ENCODE peak calls at places on chromosomes 5 and 9, in seven cellular contexts. One of them, this sample, is unnamed.
A peak's percentile ranks its signal among the peaks of the same experiment; 100 is the strongest.

GRCh38 chr5:14983666-14984441 is 112.3 kb upstream of the ANKH start:
- DNase-seq in lower lobe of right lung: no peak
- DNase-seq in cardiac muscle cell: no peak
- DNase-seq in spleen: no peak
- DNase-seq in tibial artery: no peak
- DNase-seq in psoas muscle: no peak
- DNase-seq in choroid plexus epithelial cell: no peak
- DNase-seq in this sample: no peak

GRCh38 chr9:20276762-20277161 is 345.5 kb downstream of the MLLT3 start:
- DNase-seq in choroid plexus epithelial cell: no peak
- DNase-seq in cardiac muscle cell: no peak
- DNase-seq in psoas muscle: no peak
- DNase-seq in spleen: no peak
- DNase-seq in tibial artery: no peak
- DNase-seq in lower lobe of right lung: no peak
- DNase-seq in this sample: no peak

GRCh38 chr5:137209232-137209810 is 289.8 kb downstream of the SPOCK1 start:
- DNase-seq in spleen: no peak
- DNase-seq in lower lobe of right lung: no peak
- DNase-seq in choroid plexus epithelial cell: no peak
- DNase-seq in psoas muscle: no peak
- DNase-seq in cardiac muscle cell: no peak
- DNase-seq in tibial artery: no peak
- DNase-seq in this sample: no peak

GRCh38 chr5:113246371-113246870 is 188.4 kb downstream of the TSSK1B start:
- DNase-seq in tibial artery: no peak
- DNase-seq in cardiac muscle cell: no peak
- DNase-seq in psoas muscle: no peak
- DNase-seq in lower lobe of right lung: no peak
- DNase-seq in choroid plexus epithelial cell: peak; percentile 69
- DNase-seq in spleen: no peak
- DNase-seq in this sample: no peak

GRCh38 chr9:18973348-18973747 is 59.7 kb downstream of the SAXO1 start:
- DNase-seq in spleen: no peak
- DNase-seq in lower lobe of right lung: no peak
- DNase-seq in choroid plexus epithelial cell: no peak
- DNase-seq in cardiac muscle cell: no peak
- DNase-seq in psoas muscle: no peak
- DNase-seq in tibial artery: no peak
- DNase-seq in this sample: no peak

GRCh38 chr5:127338501-127338900 is 47.9 kb downstream of the MEGF10 start:
- DNase-seq in choroid plexus epithelial cell: no peak
- DNase-seq in tibial artery: no peak
- DNase-seq in psoas muscle: no peak
- DNase-seq in lower lobe of right lung: no peak
- DNase-seq in cardiac muscle cell: no peak
- DNase-seq in spleen: no peak
- DNase-seq in this sample: no peak

GRCh38 chr5:76689321-76690026 is 26.5 kb upstream of the F2R start:
- DNase-seq in spleen: no peak
- DNase-seq in choroid plexus epithelial cell: peak; percentile 93
- DNase-seq in lower lobe of right lung: no peak
- DNase-seq in tibial artery: no peak
- DNase-seq in psoas muscle: no peak
- DNase-seq in cardiac muscle cell: no peak
- DNase-seq in this sample: no peak

GRCh38 chr5:124514966-124515365 is 231.5 kb downstream of the ZNF608 start:
- DNase-seq in spleen: no peak
- DNase-seq in psoas muscle: no peak
- DNase-seq in choroid plexus epithelial cell: no peak
- DNase-seq in tibial artery: no peak
- DNase-seq in cardiac muscle cell: no peak
- DNase-seq in lower lobe of right lung: no peak
- DNase-seq in this sample: no peak

GRCh38 chr5:95936812-95937397 is 24.7 kb downstream of the ELL2 start:
- DNase-seq in tibial artery: no peak
- DNase-seq in choroid plexus epithelial cell: no peak
- DNase-seq in lower lobe of right lung: no peak
- DNase-seq in cardiac muscle cell: no peak
- DNase-seq in spleen: no peak
- DNase-seq in psoas muscle: no peak
- DNase-seq in this sample: no peak

GRCh38 chr9:91131433-91131839 is 230.3 kb downstream of the AUH start:
- DNase-seq in lower lobe of right lung: no peak
- DNase-seq in spleen: no peak
- DNase-seq in cardiac muscle cell: no peak
- DNase-seq in tibial artery: no peak
- DNase-seq in psoas muscle: peak; percentile 59
- DNase-seq in choroid plexus epithelial cell: peak; percentile 96
- DNase-seq in this sample: no peak

GRCh38 chr5:132221781-132222648 is 5.6 kb downstream of the P4HA2 start:
- DNase-seq in spleen: peak; percentile 41
- DNase-seq in lower lobe of right lung: no peak
- DNase-seq in choroid plexus epithelial cell: peak; percentile 84
- DNase-seq in tibial artery: peak; percentile 90
- DNase-seq in cardiac muscle cell: no peak
- DNase-seq in psoas muscle: peak; percentile 67
- DNase-seq in this sample: no peak

GRCh38 chr5:14405706-14406553 is 175.7 kb upstream of the OTULINL start:
- DNase-seq in psoas muscle: no peak
- DNase-seq in cardiac muscle cell: no peak
- DNase-seq in choroid plexus epithelial cell: no peak
- DNase-seq in tibial artery: no peak
- DNase-seq in lower lobe of right lung: no peak
- DNase-seq in spleen: no peak
- DNase-seq in this sample: no peak

GRCh38 chr5:67315802-67316103 is 119.2 kb upstream of the CD180 start:
- DNase-seq in spleen: no peak
- DNase-seq in choroid plexus epithelial cell: no peak
- DNase-seq in lower lobe of right lung: no peak
- DNase-seq in cardiac muscle cell: no peak
- DNase-seq in tibial artery: no peak
- DNase-seq in psoas muscle: no peak
- DNase-seq in this sample: no peak

GRCh38 chr5:65611524-65611923 is 12.6 kb downstream of the TRIM23 start:
- DNase-seq in lower lobe of right lung: no peak
- DNase-seq in cardiac muscle cell: no peak
- DNase-seq in psoas muscle: no peak
- DNase-seq in choroid plexus epithelial cell: peak; percentile 67
- DNase-seq in spleen: no peak
- DNase-seq in tibial artery: no peak
- DNase-seq in this sample: no peak

GRCh38 chr9:69168709-69169217 is 5.3 kb upstream of the TJP2 start:
- DNase-seq in spleen: peak; percentile 76
- DNase-seq in lower lobe of right lung: no peak
- DNase-seq in choroid plexus epithelial cell: peak; percentile 82
- DNase-seq in cardiac muscle cell: no peak
- DNase-seq in tibial artery: no peak
- DNase-seq in psoas muscle: no peak
- DNase-seq in this sample: no peak

GRCh38 chr5:145982572-145983314 is 46.4 kb downstream of the SH3RF2 start:
- DNase-seq in cardiac muscle cell: no peak
- DNase-seq in tibial artery: no peak
- DNase-seq in lower lobe of right lung: no peak
- DNase-seq in psoas muscle: no peak
- DNase-seq in choroid plexus epithelial cell: peak; percentile 45
- DNase-seq in spleen: no peak
- DNase-seq in this sample: no peak

GRCh38 chr5:145979270-145980223 is 43.2 kb downstream of the SH3RF2 start:
- DNase-seq in tibial artery: no peak
- DNase-seq in choroid plexus epithelial cell: no peak
- DNase-seq in spleen: no peak
- DNase-seq in psoas muscle: no peak
- DNase-seq in lower lobe of right lung: no peak
- DNase-seq in cardiac muscle cell: peak; percentile 72
- DNase-seq in this sample: no peak

GRCh38 chr5:145980257-145980656 is 43.9 kb downstream of the SH3RF2 start:
- DNase-seq in tibial artery: no peak
- DNase-seq in cardiac muscle cell: no peak
- DNase-seq in lower lobe of right lung: no peak
- DNase-seq in psoas muscle: no peak
- DNase-seq in choroid plexus epithelial cell: no peak
- DNase-seq in spleen: no peak
- DNase-seq in this sample: no peak

GRCh38 chr5:145981612-145982571 is 45.5 kb downstream of the SH3RF2 start:
- DNase-seq in choroid plexus epithelial cell: no peak
- DNase-seq in lower lobe of right lung: peak; percentile 55
- DNase-seq in spleen: no peak
- DNase-seq in tibial artery: no peak
- DNase-seq in psoas muscle: no peak
- DNase-seq in cardiac muscle cell: no peak
- DNase-seq in this sample: no peak

DNA sequence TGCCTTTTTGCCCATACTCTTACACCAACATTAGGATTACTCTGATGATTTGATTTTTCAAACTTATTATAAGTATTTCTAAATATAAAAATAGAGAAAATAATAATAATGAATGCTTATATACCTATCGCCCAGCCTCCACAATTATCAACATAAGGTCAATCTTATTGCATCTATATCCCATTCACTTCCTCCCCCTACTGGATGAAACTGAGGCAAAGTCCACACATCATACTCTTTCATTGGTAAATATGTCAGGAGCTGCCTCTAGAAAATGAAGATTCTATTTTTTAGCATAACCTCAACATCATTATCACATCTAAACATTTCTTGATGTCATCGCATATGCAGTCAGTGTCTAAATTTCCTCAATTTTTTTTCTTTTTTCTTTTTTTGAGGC is 44.3 kb downstream of the SH3RF2 start:
- DNase-seq in psoas muscle: no peak
- DNase-seq in cardiac muscle cell: no peak
- DNase-seq in tibial artery: no peak
- DNase-seq in spleen: no peak
- DNase-seq in choroid plexus epithelial cell: peak; percentile 29
- DNase-seq in lower lobe of right lung: no peak
- DNase-seq in this sample: no peak
- TF ChIP-seq CTCF in psoas muscle: peak; percentile 8
- TF ChIP-seq CTCF in cardiac muscle cell: peak; percentile 11
- TF ChIP-seq CTCF in tibial artery: no peak
- TF ChIP-seq CTCF in spleen: no peak
- TF ChIP-seq CTCF in choroid plexus epithelial cell: peak; percentile 41
- TF ChIP-seq CTCF in lower lobe of right lung: no peak
- TF ChIP-seq CTCF in this sample: no peak

GRCh38 chr5:108696951-108697715 is 50.6 kb upstream of the FER start:
- DNase-seq in tibial artery: no peak
- DNase-seq in psoas muscle: no peak
- DNase-seq in cardiac muscle cell: no peak
- DNase-seq in lower lobe of right lung: no peak
- DNase-seq in spleen: no peak
- DNase-seq in choroid plexus epithelial cell: no peak
- DNase-seq in this sample: no peak

GRCh38 chr5:108696407-108696806 is 51.3 kb upstream of the FER start:
- DNase-seq in lower lobe of right lung: no peak
- DNase-seq in spleen: no peak
- DNase-seq in cardiac muscle cell: no peak
- DNase-seq in tibial artery: no peak
- DNase-seq in psoas muscle: no peak
- DNase-seq in choroid plexus epithelial cell: no peak
- DNase-seq in this sample: no peak

GRCh38 chr5:108702546-108702945 is 45.2 kb upstream of the FER start:
- DNase-seq in lower lobe of right lung: no peak
- DNase-seq in tibial artery: no peak
- DNase-seq in cardiac muscle cell: no peak
- DNase-seq in spleen: no peak
- DNase-seq in psoas muscle: no peak
- DNase-seq in choroid plexus epithelial cell: no peak
- DNase-seq in this sample: no peak

GRCh38 chr5:108703313-108703712 is 44.4 kb upstream of the FER start:
- DNase-seq in spleen: no peak
- DNase-seq in psoas muscle: no peak
- DNase-seq in tibial artery: no peak
- DNase-seq in choroid plexus epithelial cell: no peak
- DNase-seq in lower lobe of right lung: no peak
- DNase-seq in cardiac muscle cell: no peak
- DNase-seq in this sample: no peak

DNA sequence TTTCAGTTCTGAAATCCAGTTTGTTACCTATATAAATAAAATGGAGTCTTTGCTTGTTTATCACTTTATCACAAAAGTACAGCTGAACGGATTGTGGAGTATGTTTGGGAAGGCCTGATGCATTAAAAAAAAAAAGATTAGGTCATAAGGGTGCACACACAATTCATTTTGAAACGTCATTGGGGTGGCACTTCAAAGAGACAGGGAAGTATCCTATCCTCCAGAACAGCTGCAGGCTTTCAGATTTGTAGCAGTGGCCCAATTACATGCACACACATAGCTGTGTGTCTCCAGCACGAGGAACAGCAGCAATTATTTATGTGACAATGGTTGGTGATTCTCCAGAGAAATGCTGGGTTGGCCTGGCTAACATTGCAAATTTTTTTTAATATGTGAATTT is 46.8 kb upstream of the FER start:
- DNase-seq in cardiac muscle cell: no peak
- DNase-seq in choroid plexus epithelial cell: no peak
- DNase-seq in psoas muscle: no peak
- DNase-seq in tibial artery: no peak
- DNase-seq in lower lobe of right lung: no peak
- DNase-seq in spleen: no peak
- DNase-seq in this sample: no peak
- TF ChIP-seq CTCF in cardiac muscle cell: no peak
- TF ChIP-seq CTCF in choroid plexus epithelial cell: no peak
- TF ChIP-seq CTCF in psoas muscle: no peak
- TF ChIP-seq CTCF in tibial artery: no peak
- TF ChIP-seq CTCF in lower lobe of right lung: no peak
- TF ChIP-seq CTCF in spleen: no peak
- TF ChIP-seq CTCF in this sample: no peak

DNA sequence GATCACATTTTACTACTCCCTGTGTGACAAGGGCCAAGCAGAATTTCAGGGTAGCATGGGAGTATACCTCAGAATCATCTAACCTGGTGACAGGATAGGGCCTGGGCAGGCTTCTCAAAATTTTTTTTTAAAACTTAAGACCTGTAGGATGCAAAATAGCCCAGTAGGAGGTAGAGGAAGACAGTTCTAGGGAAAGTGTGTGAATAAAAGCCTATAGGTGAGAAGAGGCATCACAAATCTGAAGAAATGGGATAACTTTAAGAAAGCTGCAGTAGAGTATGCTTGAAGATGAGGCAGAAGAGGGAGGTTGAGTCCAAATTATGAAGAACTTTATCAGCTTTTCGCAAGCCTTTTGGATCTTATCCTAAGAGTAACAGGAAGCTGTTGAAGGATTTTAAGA is 32.3 kb downstream of the CNTRL start:
- DNase-seq in psoas muscle: no peak
- DNase-seq in choroid plexus epithelial cell: peak; percentile 23
- DNase-seq in lower lobe of right lung: no peak
- DNase-seq in cardiac muscle cell: no peak
- DNase-seq in tibial artery: no peak
- DNase-seq in spleen: no peak
- DNase-seq in this sample: no peak
- TF ChIP-seq CTCF in psoas muscle: no peak
- TF ChIP-seq CTCF in choroid plexus epithelial cell: peak; percentile 33
- TF ChIP-seq CTCF in lower lobe of right lung: no peak
- TF ChIP-seq CTCF in cardiac muscle cell: peak; percentile 28
- TF ChIP-seq CTCF in tibial artery: no peak
- TF ChIP-seq CTCF in spleen: no peak
- TF ChIP-seq CTCF in this sample: no peak

DNA sequence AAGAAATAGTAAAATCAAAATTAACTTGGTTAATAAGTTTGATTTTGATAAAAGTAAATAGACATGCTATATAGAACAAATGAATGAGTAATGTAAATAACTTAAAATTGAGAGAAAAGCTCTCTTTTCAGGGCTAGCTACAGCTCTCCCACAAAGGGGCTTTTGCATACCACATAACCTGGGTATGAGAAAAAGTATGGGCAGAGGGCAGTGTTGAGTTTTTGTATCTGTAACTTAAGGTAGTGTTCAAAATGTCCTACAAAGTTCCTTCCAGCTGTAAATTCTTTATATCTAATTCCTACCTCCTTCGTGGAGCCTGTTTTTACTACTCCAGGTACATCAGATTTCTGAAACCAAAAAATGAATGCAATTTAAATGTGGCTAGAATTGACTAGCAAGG is 18.9 kb upstream of the TTC33 start:
- DNase-seq in choroid plexus epithelial cell: peak; percentile 22
- DNase-seq in spleen: no peak
- DNase-seq in psoas muscle: no peak
- DNase-seq in lower lobe of right lung: no peak
- DNase-seq in tibial artery: no peak
- DNase-seq in cardiac muscle cell: no peak
- DNase-seq in this sample: no peak
- TF ChIP-seq CTCF in choroid plexus epithelial cell: peak; percentile 13
- TF ChIP-seq CTCF in spleen: no peak
- TF ChIP-seq CTCF in psoas muscle: no peak
- TF ChIP-seq CTCF in lower lobe of right lung: no peak
- TF ChIP-seq CTCF in tibial artery: no peak
- TF ChIP-seq CTCF in cardiac muscle cell: no peak
- TF ChIP-seq CTCF in this sample: no peak

This sample was measured in endothelial cell.